ENCODE peak calls at places on chromosomes 11 and 22, in four cellular contexts. J, V, U and X are unnamed samples.

GRCh38 chr11:47642099-47642855 is at the start of gene MTCH2:
- DNase-seq in U (peak), J (peak), V (peak), X (peak)

GRCh38 chr11:105524286-105524685 is 85.6 kb upstream of the GRIA4 start:
- DNase-seq in U (no peak), J (no peak), V (no peak), X (no peak)

GRCh38 chr11:11520231-11521015 is 101.4 kb downstream of the GALNT18 start:
- DNase-seq in J (no peak), V (no peak), U (no peak), X (no peak)

GRCh38 chr11:76385903-76386302 is 4.8 kb downstream of the GVQW3 start:
- DNase-seq in V (peak), J (no peak), U (no peak), X (no peak)

GRCh38 chr22:30564766-30565118 is 9.7 kb downstream of the GAL3ST1 start:
- DNase-seq in J (no peak), U (no peak), V (no peak), X (no peak)

GRCh38 chr11:1006762-1007161 is 29.8 kb downstream of the MUC6 start:
- DNase-seq in J (no peak), U (no peak), V (no peak), X (no peak)

GRCh38 chr22:35126993-35127392 is 61.0 kb downstream of the ISX start:
- DNase-seq in V (no peak), J (no peak), U (peak), X (no peak)

GRCh38 chr11:7160814-7161489 is 72.2 kb downstream of the RBMXL2 start:
- DNase-seq in J (no peak), U (no peak), V (no peak), X (no peak)

GRCh38 chr11:10451399-10452116 is 3.5 kb upstream of the AMPD3 start:
- DNase-seq in U (no peak), J (no peak), V (no peak), X (no peak)

GRCh38 chr11:15446929-15447328 is 332.2 kb downstream of the INSC start:
- DNase-seq in V (no peak), U (no peak), J (no peak), X (no peak)

GRCh38 chr22:21003782-21004181 is 1.9 kb upstream of the THAP7 start:
- DNase-seq in U (no peak), J (no peak), V (no peak), X (no peak)

GRCh38 chr11:11075515-11076171 is 217.8 kb upstream of the ZBED5 start:
- DNase-seq in V (no peak), U (no peak), J (peak), X (no peak)

GRCh38 chr11:118095967-118096367 is 9.2 kb upstream of the SMIM35 start:
- DNase-seq in V (peak), U (no peak), J (no peak), X (no peak)

GRCh38 chr22:37148031-37148651 is 1.6 kb downstream of the IL2RB start:
- DNase-seq in V (no peak), J (no peak), U (no peak), X (no peak)

GRCh38 chr11:94405062-94405461 is 3.8 kb upstream of the GPR83 start:
- DNase-seq in V (peak), J (no peak), U (no peak), X (no peak)

GRCh38 chr22:32776397-32776796 is 25.1 kb upstream of the TIMP3 start:
- DNase-seq in J (no peak), U (no peak), V (no peak), X (no peak)

GRCh38 chr11:117458275-117459120 is 130.8 kb downstream of the CEP164 start:
- DNase-seq in U (no peak), V (no peak), J (no peak), X (no peak)

GRCh38 chr22:41531422-41531727 is 12.9 kb downstream of the POLR3H start:
- DNase-seq in U (no peak), V (no peak), J (no peak), X (no peak)

GRCh38 chr11:111462329-111462728 is 49.9 kb downstream of the BTG4 start:
- DNase-seq in V (no peak), U (no peak), J (no peak), X (no peak)

GRCh38 chr11:23192256-23192655 is 332.0 kb upstream of the CCDC179 start:
- DNase-seq in V (no peak), U (no peak), J (no peak), X (no peak)

GRCh38 chr11:18844753-18845367 is 53.3 kb upstream of the PTPN5 start:
- DNase-seq in J (peak), U (no peak), V (peak), X (peak)

GRCh38 chr11:111733655-111734088 is 32.5 kb downstream of the PPP2R1B start:
- DNase-seq in U (no peak), J (no peak), V (no peak), X (no peak)

GRCh38 chr11:71215372-71215965 is 36.9 kb downstream of the SHANK2 start:
- DNase-seq in J (no peak), U (no peak), V (no peak), X (no peak)

GRCh38 chr11:80593981-80594380 is 1153.2 kb upstream of the TENM4 start:
- DNase-seq in J (no peak), U (no peak), V (peak), X (no peak)

GRCh38 chr11:33987975-33988580 is 63.5 kb upstream of the CAPRIN1 start:
- DNase-seq in J (peak), U (no peak), V (peak), X (peak)

GRCh38 chr22:19619144-19620009 is 94.9 kb upstream of the SEPTIN5 start:
- DNase-seq in V (no peak), U (peak), J (no peak), X (no peak)

GRCh38 chr22:36377022-36377631 is 10.6 kb downstream of the MYH9 start:
- DNase-seq in U (no peak), J (no peak), V (no peak), X (no peak)

GRCh38 chr11:113256431-113257227 is 57.8 kb upstream of the TTC12 start:
- DNase-seq in J (no peak), U (no peak), V (no peak), X (no peak)

GRCh38 chr11:280762-281485 is 2.7 kb downstream of the NLRP6 start:
- DNase-seq in V (no peak), J (no peak), U (no peak), X (no peak)

GRCh38 chr11:76789443-76789719 is 6.2 kb downstream of the TSKU start:
- DNase-seq in J (no peak), V (no peak), U (no peak), X (no peak)

GRCh38 chr11:60756307-60757032 is at the start of gene MS4A15:
- DNase-seq in V (peak), U (no peak), J (peak), X (peak)

GRCh38 chr22:41909290-41910049 is 5.4 kb downstream of the SHISA8 start:
- DNase-seq in J (no peak), U (no peak), V (no peak), X (no peak)

GRCh38 chr22:37242395-37242918 is 1.6 kb downstream of the RAC2 start:
- DNase-seq in U (peak), J (peak), V (no peak), X (no peak)

GRCh38 chr11:4881860-4882500 is at the start of gene OR51T1:
- DNase-seq in U (no peak), J (peak), V (no peak), X (no peak)

GRCh38 chr11:111438168-111438567 is 59.1 kb upstream of the POU2AF1 start:
- DNase-seq in J (no peak), V (no peak), U (no peak), X (no peak)

DNA sequence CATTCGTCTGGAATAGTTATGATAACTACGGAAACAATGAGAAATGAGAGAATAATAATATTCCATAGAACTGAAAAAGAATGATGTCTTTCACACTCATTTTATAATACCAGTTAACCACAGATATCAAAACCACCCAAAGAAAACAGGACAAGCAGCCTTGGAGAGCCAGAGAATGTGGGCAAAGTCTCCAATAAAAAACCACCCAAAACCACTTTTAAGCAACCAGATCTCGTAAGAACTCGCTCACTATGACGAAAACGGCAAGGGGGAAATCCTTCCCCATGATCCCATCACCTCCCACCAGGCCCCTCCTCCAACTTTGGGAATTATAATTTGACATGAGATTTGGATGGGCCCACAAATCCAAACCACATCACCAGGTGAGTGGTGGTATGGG is 60.8 kb downstream of the ARHGAP32 start:
- DNase-seq in V (no peak), J (no peak), U (no peak), X (no peak)
- TF ChIP-seq ZBTB33 in V (no peak), J (no peak), U (no peak), X (no peak)

GRCh38 chr11:46277313-46277622 is 194 bp upstream of the CREB3L1 start:
- DNase-seq in J (no peak), U (no peak), V (no peak), X (no peak)

GRCh38 chr11:46275964-46276641 is 1.4 kb upstream of the CREB3L1 start:
- DNase-seq in V (peak), J (no peak), U (no peak), X (no peak)

GRCh38 chr11:46278387-46279173 is 1.1 kb downstream of the CREB3L1 start:
- DNase-seq in U (no peak), V (no peak), J (peak), X (no peak)

GRCh38 chr11:46279393-46280099 is 2.1 kb downstream of the CREB3L1 start:
- DNase-seq in J (no peak), V (no peak), U (no peak), X (no peak)

DNA sequence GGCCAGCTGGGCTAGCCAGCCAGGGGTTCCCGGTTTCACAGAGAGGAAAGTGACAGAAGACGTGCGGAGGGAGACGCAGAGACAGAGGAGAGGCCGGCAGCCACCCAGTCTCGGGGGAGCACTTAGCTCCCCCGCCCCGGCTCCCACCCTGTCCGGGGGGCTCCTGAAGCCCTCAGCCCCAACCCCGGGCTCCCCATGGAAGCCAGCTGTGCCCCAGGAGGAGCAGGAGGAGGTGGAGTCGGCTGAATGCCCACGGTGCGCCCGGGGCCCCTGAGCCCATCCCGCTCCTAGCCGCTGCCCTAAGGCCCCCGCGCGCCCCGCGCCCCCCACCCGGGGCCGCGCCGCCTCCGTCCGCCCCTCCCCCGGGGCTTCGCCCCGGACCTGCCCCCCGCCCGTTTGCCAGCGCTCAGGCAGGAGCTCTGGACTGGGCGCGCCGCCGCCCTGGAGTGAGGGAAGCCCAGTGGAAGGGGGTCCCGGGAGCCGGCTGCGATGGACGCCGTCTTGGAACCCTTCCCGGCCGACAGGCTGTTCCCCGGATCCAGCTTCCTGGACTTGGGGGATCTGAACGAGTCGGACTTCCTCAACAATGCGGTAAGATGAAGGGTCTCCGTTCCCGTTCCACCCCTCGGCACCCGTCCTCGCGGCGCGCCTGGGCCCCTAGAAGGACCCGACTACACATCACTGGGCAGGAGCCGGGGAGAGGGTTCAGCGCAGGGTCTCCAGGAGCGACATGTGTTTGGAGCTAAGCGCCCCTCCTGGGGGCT is at the start of gene CREB3L1:
- DNase-seq in V (no peak), J (peak), U (no peak), X (no peak)
- TF ChIP-seq SP1 in V (no peak), J (no peak), U (no peak), X (no peak)

DNA sequence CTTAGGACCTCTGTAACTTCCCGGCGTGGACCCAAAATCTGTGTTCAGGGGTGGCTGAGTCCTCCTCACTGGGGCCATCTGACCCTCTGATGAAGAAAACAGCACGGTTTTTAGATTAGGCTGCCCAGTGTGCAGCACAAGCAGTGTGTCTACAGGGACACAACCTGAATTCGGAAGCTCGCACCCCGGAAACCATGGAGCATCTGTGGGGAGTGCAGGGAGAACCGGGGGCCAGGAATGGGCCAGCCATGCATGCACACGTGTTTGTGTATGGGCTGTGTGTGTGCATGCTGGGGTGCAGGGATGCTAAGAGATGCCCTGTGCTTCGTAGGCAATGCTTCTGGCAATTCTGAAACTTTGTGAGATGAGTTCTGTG is 342.8 kb upstream of the B3GAT1 start:
- DNase-seq in U (no peak), V (no peak), J (no peak), X (no peak)
- TF ChIP-seq YY1 in U (no peak), V (no peak), J (no peak), X (no peak)

DNA sequence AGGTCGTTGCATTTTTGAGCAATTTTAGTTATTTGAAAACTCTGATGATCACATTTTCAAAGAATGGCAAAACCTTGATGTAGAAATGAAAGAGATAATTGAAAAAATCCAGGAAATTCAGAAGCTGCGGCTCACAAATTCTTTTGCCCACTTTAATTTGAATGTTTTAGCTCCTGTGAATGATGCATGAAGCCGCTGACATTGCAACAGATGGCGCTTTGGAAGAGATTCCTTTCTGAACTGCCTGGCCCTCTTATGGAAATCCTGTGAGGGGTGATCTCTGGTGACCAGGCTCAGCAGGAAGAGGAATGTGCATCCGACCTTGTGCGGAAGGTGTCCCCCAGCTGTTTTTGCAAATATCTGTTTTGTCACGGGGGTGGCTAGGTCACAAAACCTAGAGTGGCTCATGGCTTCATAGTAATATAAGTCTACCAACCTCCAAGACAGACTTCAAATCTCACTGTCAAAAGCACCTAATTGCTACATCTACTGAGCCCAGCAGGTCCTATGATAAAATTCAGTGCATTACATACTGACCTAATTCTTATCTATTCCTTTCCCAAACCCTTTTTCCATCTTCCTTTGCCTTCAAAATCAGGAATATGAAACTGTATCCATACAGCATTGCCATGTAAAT is 412.8 kb downstream of the ETS1 start:
- DNase-seq in U (no peak), J (no peak), V (no peak), X (no peak)
- TF ChIP-seq ZBTB33 in U (no peak), J (no peak), V (no peak), X (no peak)

DNA sequence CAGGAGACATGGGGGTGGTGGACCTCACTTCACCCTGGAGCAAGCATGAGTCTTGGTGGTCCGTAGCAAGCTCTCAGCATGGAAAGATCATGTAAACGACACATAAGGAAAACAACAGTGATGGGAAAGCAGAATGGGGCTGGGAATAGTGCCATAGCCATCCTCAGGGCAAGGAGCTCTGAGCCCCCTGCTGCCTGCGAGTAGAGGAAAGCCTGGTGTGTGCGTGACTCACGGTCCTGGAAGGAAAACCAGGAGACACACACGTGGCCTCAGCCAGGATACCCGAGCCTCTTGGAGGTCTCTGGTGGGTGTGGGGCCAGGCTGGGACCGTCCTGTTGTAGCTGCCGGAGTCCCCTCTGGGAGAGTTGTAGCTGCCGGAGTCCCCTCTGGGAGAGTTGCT is 12.4 kb downstream of the SHANK3 start:
- DNase-seq in U (no peak), V (no peak), J (no peak), X (no peak)
- TF ChIP-seq SP1 in U (no peak), V (no peak), J (no peak), X (no peak)

GRCh38 chr22:31577711-31578110 is 81.4 kb downstream of the SFI1 start:
- DNase-seq in J (no peak), U (no peak), V (no peak), X (no peak)
- TF ChIP-seq YY1 in J (no peak), U (no peak), V (no peak), X (no peak)

GRCh38 chr11:8639655-8640054 is 42.8 kb downstream of the TRIM66 start:
- DNase-seq in J (no peak), U (no peak), V (no peak), X (no peak)

GRCh38 chr11:8638300-8638699 is 44.2 kb downstream of the TRIM66 start:
- DNase-seq in V (no peak), J (peak), U (no peak), X (no peak)

GRCh38 chr11:8636127-8636526 is 42.1 kb upstream of the STK33 start:
- DNase-seq in U (no peak), J (no peak), V (no peak), X (no peak)

GRCh38 chr11:8631395-8632110 is 37.5 kb upstream of the STK33 start:
- DNase-seq in J (no peak), V (no peak), U (no peak), X (no peak)

GRCh38 chr11:8634498-8634897 is 40.5 kb upstream of the STK33 start:
- DNase-seq in V (no peak), J (no peak), U (no peak), X (no peak)
- TF ChIP-seq ZBTB33 in V (no peak), J (no peak), U (no peak), X (no peak)